ENCODE peak calls at places on chromosomes 7 and 10, in five cellular contexts. X is lung microvascular endothelial cell, A is heart left ventricle, O is NCI-H446 treated with DMSO at 0.1 percent for 48 hours, Z is KBM-7. B is an unnamed sample.

GRCh38 chr10:42963302-42963701 is 113.6 kb upstream of the RET start:
- DNase-seq in Z (peak), O (no peak), A (peak), X (no peak), B (no peak)

GRCh38 chr7:105389090-105389650 is 449 bp upstream of the SRPK2 start:
- DNase-seq in A (peak), O (no peak), Z (peak), X (peak), B (no peak)

GRCh38 chr10:122124342-122124741 is 135.4 kb downstream of the TACC2 start:
- DNase-seq in X (no peak), Z (no peak), A (no peak), O (no peak), B (no peak)

GRCh38 chr7:90830302-90830701 is 234.2 kb downstream of the CDK14 start:
- DNase-seq in O (no peak), X (no peak), A (no peak), Z (no peak), B (no peak)

GRCh38 chr7:48171190-48171589 is at the start of gene ABCA13:
- DNase-seq in A (no peak), Z (no peak), O (no peak), X (no peak), B (no peak)

GRCh38 chr10:34713875-34714274 is 101.2 kb downstream of the PARD3 start:
- DNase-seq in A (no peak), Z (no peak), O (no peak), X (no peak), B (no peak)

GRCh38 chr10:48774416-48775205 is 89.9 kb downstream of the WDFY4 start:
- DNase-seq in O (no peak), Z (no peak), X (no peak), A (no peak), B (no peak)

GRCh38 chr7:44566680-44567079 is 7.0 kb downstream of the DDX56 start:
- DNase-seq in A (no peak), O (no peak), Z (no peak), X (no peak), B (no peak)

GRCh38 chr10:88979153-88979562 is 11.4 kb upstream of the FAS start:
- DNase-seq in Z (peak), A (no peak), X (no peak), O (no peak), B (no peak)

GRCh38 chr7:44388089-44388970 is 62.9 kb upstream of the CAMK2B start:
- DNase-seq in Z (no peak), O (no peak), A (no peak), X (no peak), B (no peak)

GRCh38 chr10:70518695-70519094 is 40.1 kb downstream of the PALD1 start:
- DNase-seq in A (no peak), Z (no peak), O (no peak), X (peak), B (no peak)

GRCh38 chr7:338295-339061 is 48.5 kb downstream of the FOXL3 start:
- DNase-seq in X (no peak), A (no peak), Z (no peak), O (no peak), B (no peak)

GRCh38 chr7:141709318-141709717 is 1.2 kb downstream of the WEE2 start:
- DNase-seq in Z (no peak), X (no peak), A (no peak), O (no peak), B (no peak)

GRCh38 chr10:47354162-47354561 is 6.0 kb downstream of the RBP3 start:
- DNase-seq in A (no peak), O (no peak), Z (no peak), X (peak), B (no peak)

GRCh38 chr7:92092210-92092609 is 42.1 kb downstream of the CYP51A1 start:
- DNase-seq in X (no peak), Z (no peak), O (no peak), A (no peak), B (no peak)

GRCh38 chr7:153566324-153566723 is 485.9 kb upstream of the DPP6 start:
- DNase-seq in Z (no peak), X (no peak), O (no peak), A (no peak), B (no peak)

GRCh38 chr10:30373596-30374327 is 24.7 kb upstream of the MTPAP start:
- DNase-seq in A (no peak), X (no peak), Z (no peak), O (no peak), B (no peak)

GRCh38 chr7:1520574-1521234 is 9.8 kb upstream of the MAFK start:
- DNase-seq in Z (no peak), O (no peak), X (peak), A (no peak), B (peak)

GRCh38 chr10:118407026-118407425 is 64.9 kb upstream of the FAM204A start:
- DNase-seq in A (no peak), O (no peak), Z (no peak), X (no peak), B (no peak)

GRCh38 chr10:121362026-121362425 is 236.2 kb downstream of the FGFR2 start:
- DNase-seq in X (no peak), A (no peak), O (no peak), Z (no peak), B (no peak)

GRCh38 chr10:52541082-52541481 is 227.0 kb downstream of the DKK1 start:
- DNase-seq in O (no peak), A (no peak), X (no peak), Z (no peak), B (no peak)

GRCh38 chr7:54664235-54665228 is 94.5 kb downstream of the SEC61G start:
- DNase-seq in A (peak), O (no peak), X (peak), Z (peak), B (no peak)

GRCh38 chr7:154353385-154353784 is 301.2 kb downstream of the DPP6 start:
- DNase-seq in Z (no peak), O (no peak), X (no peak), A (no peak), B (no peak)

GRCh38 chr7:27143022-27143949 is at the start of gene HOXA5:
- DNase-seq in X (peak), Z (no peak), O (no peak), A (no peak), B (peak)

GRCh38 chr10:49113741-49114141 is 1.6 kb downstream of the VSTM4 start:
- DNase-seq in X (no peak), A (no peak), Z (no peak), O (no peak), B (no peak)

GRCh38 chr10:125003901-125004467 is 62.1 kb downstream of the ZRANB1 start:
- DNase-seq in X (no peak), A (peak), O (no peak), Z (no peak), B (no peak)

GRCh38 chr10:90289037-90289436 is 568.8 kb downstream of the HTR7 start:
- DNase-seq in X (peak), O (no peak), A (no peak), Z (no peak), B (no peak)

GRCh38 chr10:15325243-15326002 is 45.7 kb downstream of the FAM171A1 start:
- DNase-seq in A (peak), O (no peak), Z (peak), X (peak), B (peak)

GRCh38 chr10:84375011-84375410 is 46.6 kb downstream of the CCSER2 start:
- DNase-seq in X (peak), A (peak), O (no peak), Z (peak), B (peak)

GRCh38 chr10:4981722-4982471 is 18.7 kb downstream of the AKR1C1 start:
- DNase-seq in O (no peak), Z (peak), A (peak), X (peak), B (peak)

GRCh38 chr7:127935847-127936376 is 95.3 kb downstream of the LRRC4 start:
- DNase-seq in X (no peak), O (no peak), A (no peak), Z (no peak), B (no peak)

GRCh38 chr10:133520193-133520738 is 6.9 kb upstream of the CYP2E1 start:
- DNase-seq in A (peak), X (peak), O (no peak), Z (peak), B (no peak)

GRCh38 chr7:111920329-111920728 is 285.9 kb downstream of the DOCK4 start:
- DNase-seq in O (no peak), Z (no peak), X (no peak), A (no peak), B (no peak)

GRCh38 chr10:103276941-103277712 is at the start of gene INA:
- DNase-seq in X (peak), Z (peak), O (peak), A (no peak), B (no peak)

GRCh38 chr7:33779216-33779615 is 126.1 kb upstream of the BMPER start:
- DNase-seq in A (no peak), O (no peak), X (no peak), Z (no peak), B (no peak)

GRCh38 chr10:86779267-86780017 is 23.0 kb downstream of the BMPR1A start:
- DNase-seq in Z (no peak), A (no peak), X (no peak), O (no peak), B (no peak)

GRCh38 chr7:116569737-116570136 is 44.9 kb downstream of the CAV1 start:
- DNase-seq in O (peak), X (no peak), A (no peak), Z (no peak), B (no peak)

GRCh38 chr7:66281678-66282593 is 76.8 kb downstream of the TPST1 start:
- DNase-seq in O (peak), Z (peak), A (peak), X (peak), B (no peak)

GRCh38 chr10:12235796-12236195 is 39.8 kb downstream of the CDC123 start:
- DNase-seq in Z (no peak), A (no peak), X (peak), O (no peak), B (no peak)

B was measured in glomerular endothelial cell.